ENCODE peak calls at places on chromosomes 16 and 17, in five cellular contexts. H is heart left ventricle; Z is left lung; A is pancreas; Q is naive thymus-derived CD8-positive, alpha-beta T cell. C is an unnamed sample.

GRCh38 chr16:27337024-27337423 is 23.2 kb downstream of the IL4R start:
- ATAC-seq in H (no peak), Z (peak), A (no peak), Q (peak), C (peak)

GRCh38 chr17:58317421-58318064 is 11.1 kb downstream of the TSPOAP1 start:
- ATAC-seq in H (peak), Z (peak), A (peak), Q (peak), C (peak)

GRCh38 chr17:30586818-30587595 is 109.8 kb downstream of the GOSR1 start:
- ATAC-seq in H (no peak), Z (no peak), A (no peak), Q (no peak), C (no peak)

GRCh38 chr17:68491381-68491849 is 20.8 kb upstream of the PRKAR1A start:
- ATAC-seq in H (peak), Z (peak), A (peak), Q (no peak), C (no peak)

GRCh38 chr17:46121165-46121764 is 72.0 kb downstream of the KANSL1 start:
- ATAC-seq in H (peak), Z (no peak), A (no peak), Q (no peak), C (no peak)

GRCh38 chr16:88103581-88104188 is 152.5 kb downstream of the BANP start:
- ATAC-seq in H (no peak), Z (no peak), A (no peak), Q (no peak), C (no peak)

GRCh38 chr17:36657390-36657762 is 56.0 kb downstream of the MRM1 start:
- ATAC-seq in H (no peak), Z (peak), A (no peak), Q (no peak), C (no peak)

GRCh38 chr17:63279498-63280230 is 166.4 kb downstream of the CYB561 start:
- ATAC-seq in H (no peak), Z (peak), A (no peak), Q (no peak), C (no peak)

GRCh38 chr16:79618041-79618711 is 17.6 kb upstream of the MAF start:
- ATAC-seq in H (no peak), Z (no peak), A (no peak), Q (no peak), C (no peak)

GRCh38 chr17:40509626-40510327 is 8.4 kb upstream of the TNS4 start:
- ATAC-seq in H (peak), Z (no peak), A (no peak), Q (no peak), C (no peak)

GRCh38 chr17:10197721-10198508 is 491 bp downstream of the GAS7 start:
- ATAC-seq in H (peak), Z (peak), A (no peak), Q (peak), C (peak)

GRCh38 chr17:71188811-71189492 is 931.9 kb upstream of the SOX9 start:
- ATAC-seq in H (no peak), Z (peak), A (no peak), Q (no peak), C (no peak)

GRCh38 chr16:23670137-23670776 is 8.4 kb upstream of the PLK1 start:
- ATAC-seq in H (no peak), Z (no peak), A (no peak), Q (no peak), C (no peak)

GRCh38 chr16:88509749-88510069 is 56.6 kb downstream of the ZFPM1 start:
- ATAC-seq in H (no peak), Z (no peak), A (no peak), Q (no peak), C (no peak)

GRCh38 chr16:30604316-30604947 is 5.8 kb downstream of the ZNF689 start:
- ATAC-seq in H (peak), Z (no peak), A (no peak), Q (no peak), C (no peak)

GRCh38 chr17:28493467-28493866 is 12.7 kb upstream of the FOXN1 start:
- ATAC-seq in H (no peak), Z (no peak), A (no peak), Q (no peak), C (no peak)

GRCh38 chr16:17380613-17381012 is 90.1 kb downstream of the XYLT1 start:
- ATAC-seq in H (no peak), Z (peak), A (no peak), Q (no peak), C (peak)

GRCh38 chr17:55266051-55266957 is 1.5 kb downstream of the HLF start:
- ATAC-seq in H (peak), Z (peak), A (no peak), Q (no peak), C (peak)

GRCh38 chr17:13550291-13550690 is 51.4 kb downstream of the HS3ST3A1 start:
- ATAC-seq in H (no peak), Z (no peak), A (no peak), Q (no peak), C (no peak)

GRCh38 chr17:10120749-10121148 is 77.7 kb downstream of the GAS7 start:
- ATAC-seq in H (no peak), Z (no peak), A (no peak), Q (peak), C (no peak)

GRCh38 chr17:77890771-77891170 is 67.7 kb upstream of the TNRC6C start:
- ATAC-seq in H (no peak), Z (no peak), A (no peak), Q (no peak), C (no peak)

GRCh38 chr17:45143767-45144198 is 4.5 kb upstream of the HEXIM1 start:
- ATAC-seq in H (peak), Z (peak), A (no peak), Q (no peak), C (peak)

GRCh38 chr17:43219746-43220380 is 8.2 kb downstream of the TMEM106A start:
- ATAC-seq in H (no peak), Z (peak), A (no peak), Q (no peak), C (no peak)

GRCh38 chr16:87830673-87831420 is 38.5 kb downstream of the SLC7A5 start:
- ATAC-seq in H (no peak), Z (no peak), A (no peak), Q (no peak), C (no peak)

GRCh38 chr17:55806745-55807466 is 56.1 kb downstream of the PCTP start:
- ATAC-seq in H (no peak), Z (no peak), A (no peak), Q (no peak), C (no peak)

GRCh38 chr17:47423406-47424295 is 99.9 kb downstream of the EFCAB13 start:
- ATAC-seq in H (peak), Z (peak), A (peak), Q (peak), C (peak)

GRCh38 chr16:60241671-60242070 is 1507.6 kb upstream of the GOT2 start:
- ATAC-seq in H (no peak), Z (no peak), A (no peak), Q (no peak), C (no peak)

GRCh38 chr16:46852130-46852529 is 21.1 kb upstream of the C16orf87 start:
- ATAC-seq in H (peak), Z (no peak), A (no peak), Q (no peak), C (no peak)

GRCh38 chr17:76138234-76138895 is 2.7 kb downstream of the FOXJ1 start:
- ATAC-seq in H (no peak), Z (peak), A (peak), Q (no peak), C (no peak)

GRCh38 chr16:25570131-25570530 is 121.6 kb upstream of the HS3ST4 start:
- ATAC-seq in H (no peak), Z (no peak), A (no peak), Q (no peak), C (no peak)

GRCh38 chr17:60941028-60941427 is 263.4 kb downstream of the BCAS3 start:
- ATAC-seq in H (peak), Z (peak), A (no peak), Q (no peak), C (peak)

GRCh38 chr16:57987441-57988177 is 12.9 kb downstream of the ZNF319 start:
- ATAC-seq in H (no peak), Z (no peak), A (no peak), Q (no peak), C (no peak)

GRCh38 chr17:51275381-51275780 is 15.0 kb downstream of the UTP18 start:
- ATAC-seq in H (no peak), Z (no peak), A (no peak), Q (no peak), C (no peak)

GRCh38 chr17:17495448-17496188 is 577 bp downstream of the RASD1 start:
- ATAC-seq in H (peak), Z (peak), A (peak), Q (peak), C (no peak)

GRCh38 chr17:35192708-35193107 is 1.5 kb downstream of the SLC35G3 start:
- ATAC-seq in H (peak), Z (no peak), A (no peak), Q (peak), C (no peak)

GRCh38 chr17:38324732-38325131 is 19.0 kb downstream of the GPR179 start:
- ATAC-seq in H (no peak), Z (no peak), A (no peak), Q (no peak), C (no peak)

GRCh38 chr17:29240477-29240876 is 6.2 kb upstream of the CRYBA1 start:
- ATAC-seq in H (no peak), Z (no peak), A (no peak), Q (no peak), C (no peak)

GRCh38 chr16:2142942-2143868 is 5.2 kb upstream of the RAB26 start:
- ATAC-seq in H (no peak), Z (no peak), A (no peak), Q (no peak), C (no peak)

C was measured in gastroesophageal sphincter.